ENCODE peak calls at places on chromosomes 3 and 15, in seven cellular contexts. Z, R, S, O, B, E and U are unnamed samples.

GRCh38 chr3:107791450-107791849 is 268.7 kb downstream of the BBX start:
- DNase-seq in Z (no peak), R (no peak), S (no peak), O (no peak), B (no peak), E (no peak), U (no peak)

GRCh38 chr15:61118885-61119284 is 110.2 kb downstream of the RORA start:
- DNase-seq in Z (no peak), R (peak; percentile 37), S (no peak), O (no peak), B (no peak), E (no peak), U (no peak)

GRCh38 chr3:196220587-196220986 is 4.3 kb downstream of the SLC51A start:
- DNase-seq in Z (no peak), R (no peak), S (no peak), O (no peak), B (no peak), E (peak; percentile 49), U (no peak)

GRCh38 chr3:194141415-194142155 is 5.6 kb downstream of the HES1 start:
- DNase-seq in Z (peak; percentile 92), R (peak; percentile 92), S (peak; percentile 90), O (peak; percentile 82), B (peak; percentile 54), E (peak; percentile 87), U (peak; percentile 94)

GRCh38 chr3:143360244-143360643 is 240.7 kb downstream of the CHST2 start:
- DNase-seq in Z (no peak), R (no peak), S (no peak), O (no peak), B (no peak), E (no peak), U (no peak)

GRCh38 chr3:73043414-73043813 is 18.0 kb upstream of the EBLN2 start:
- DNase-seq in Z (no peak), R (no peak), S (no peak), O (no peak), B (no peak), E (no peak), U (no peak)

GRCh38 chr3:50479523-50479922 is 23.9 kb downstream of the CACNA2D2 start:
- DNase-seq in Z (no peak), R (no peak), S (no peak), O (no peak), B (no peak), E (no peak), U (no peak)

GRCh38 chr3:16130066-16130465 is 44.4 kb upstream of the GALNT15 start:
- DNase-seq in Z (no peak), R (no peak), S (peak; percentile 93), O (no peak), B (no peak), E (no peak), U (peak; percentile 68)

GRCh38 chr15:33985287-33985686 is 17.0 kb downstream of the CHRM5 start:
- DNase-seq in Z (no peak), R (peak; percentile 47), S (peak; percentile 90), O (no peak), B (no peak), E (no peak), U (no peak)

GRCh38 chr15:91049378-91050127 is 27.2 kb upstream of the VPS33B start:
- DNase-seq in Z (no peak), R (peak; percentile 70), S (peak; percentile 53), O (peak; percentile 73), B (peak; percentile 11), E (peak; percentile 62), U (no peak)

GRCh38 chr15:75669879-75670212 is 22.1 kb downstream of the SNX33 start:
- DNase-seq in Z (no peak), R (no peak), S (no peak), O (no peak), B (no peak), E (no peak), U (no peak)

GRCh38 chr15:75663931-75664421 is 16.3 kb downstream of the SNX33 start:
- DNase-seq in Z (no peak), R (no peak), S (no peak), O (no peak), B (no peak), E (no peak), U (no peak)

GRCh38 chr15:75669191-75669878 is 21.6 kb downstream of the SNX33 start:
- DNase-seq in Z (no peak), R (no peak), S (peak; percentile 62), O (peak; percentile 86), B (no peak), E (no peak), U (no peak)

GRCh38 chr15:75662823-75663519 is 15.3 kb downstream of the SNX33 start:
- DNase-seq in Z (no peak), R (no peak), S (no peak), O (no peak), B (no peak), E (no peak), U (no peak)

GRCh38 chr15:75666823-75667501 is 19.2 kb downstream of the SNX33 start:
- DNase-seq in Z (no peak), R (no peak), S (peak; percentile 100), O (peak; percentile 91), B (no peak), E (peak; percentile 90), U (peak; percentile 78)
- H3K27ac ChIP-seq in Z (peak overlapping the region; percentile 73), R (no peak overlapping the region), S (peak overlapping the region; percentile 87), O (peak overlapping the region; percentile 53), B (no peak overlapping the region), E (peak overlapping the region; percentile 89), U (peak overlapping the region; percentile 65)

DNA sequence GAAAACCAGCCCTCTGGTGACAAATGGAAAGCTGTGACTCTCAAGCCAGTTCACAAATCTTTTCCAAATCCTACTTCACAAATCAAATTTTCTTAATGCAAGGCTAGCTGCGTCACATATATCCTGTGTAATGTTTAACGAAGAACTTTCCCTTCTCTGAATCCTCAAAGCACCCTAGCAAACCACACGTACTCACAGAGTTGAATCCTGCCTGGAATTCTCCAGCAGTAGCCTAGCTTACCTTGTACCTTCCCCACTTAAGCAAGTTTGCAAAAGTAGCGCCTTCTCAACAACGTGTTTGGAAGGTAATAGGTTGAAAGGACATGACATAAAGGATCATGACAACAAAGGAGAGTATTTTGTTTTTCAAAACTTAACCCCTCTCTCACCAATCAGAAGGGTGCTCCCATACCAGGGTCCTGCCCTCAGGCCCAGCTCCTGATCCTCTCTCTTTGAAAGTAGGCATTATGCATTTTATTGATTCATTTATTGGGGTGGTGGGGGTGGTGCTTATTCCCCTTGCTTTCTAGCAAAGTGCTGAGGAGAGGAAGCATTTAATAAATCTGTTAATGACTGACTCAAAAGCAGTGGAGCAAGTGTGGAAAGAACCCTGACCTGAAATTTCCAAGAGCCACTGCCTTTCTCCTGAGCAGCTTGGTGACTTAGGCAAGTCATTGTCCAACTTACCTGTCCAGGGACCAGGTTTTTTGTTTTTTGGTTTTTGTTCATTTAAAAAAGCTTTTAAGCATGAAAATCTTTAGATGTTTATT is 531.6 kb downstream of the MECOM start:
- DNase-seq in Z (no peak), R (no peak), S (no peak), O (no peak), B (no peak), E (no peak), U (no peak)
- H3K4me3 ChIP-seq in Z (no peak overlapping the region), R (no peak overlapping the region), S (no peak overlapping the region), O (no peak overlapping the region), B (no peak overlapping the region), E (no peak overlapping the region), U (no peak overlapping the region)

GRCh38 chr15:43056696-43057095 is 49.1 kb downstream of the UBR1 start:
- DNase-seq in Z (no peak), R (no peak), S (no peak), O (no peak), B (no peak), E (no peak), U (no peak)
- H3K36me3 ChIP-seq in Z (no peaks in the 10 kb centered on the region), R (peaks cover 18% of the 10 kb centered on the region), S (peaks cover 32% of the 10 kb centered on the region), O (peaks cover 24% of the 10 kb centered on the region), B (peaks cover 36% of the 10 kb centered on the region), E (peaks cover 85% of the 10 kb centered on the region), U (peaks cover 5% of the 10 kb centered on the region)

GRCh38 chr3:12946661-12947316 is 105.4 kb upstream of the RPL32 start:
- DNase-seq in Z (no peak), R (no peak), S (no peak), O (no peak), B (no peak), E (no peak), U (no peak)

GRCh38 chr3:12946134-12946533 is 104.8 kb upstream of the RPL32 start:
- DNase-seq in Z (no peak), R (no peak), S (no peak), O (no peak), B (no peak), E (no peak), U (no peak)

GRCh38 chr3:12944413-12944812 is 103.0 kb upstream of the RPL32 start:
- DNase-seq in Z (no peak), R (peak; percentile 61), S (no peak), O (no peak), B (no peak), E (no peak), U (no peak)

GRCh38 chr3:12943124-12944021 is 102.0 kb upstream of the RPL32 start:
- DNase-seq in Z (no peak), R (no peak), S (no peak), O (no peak), B (no peak), E (no peak), U (peak; percentile 74)

DNA sequence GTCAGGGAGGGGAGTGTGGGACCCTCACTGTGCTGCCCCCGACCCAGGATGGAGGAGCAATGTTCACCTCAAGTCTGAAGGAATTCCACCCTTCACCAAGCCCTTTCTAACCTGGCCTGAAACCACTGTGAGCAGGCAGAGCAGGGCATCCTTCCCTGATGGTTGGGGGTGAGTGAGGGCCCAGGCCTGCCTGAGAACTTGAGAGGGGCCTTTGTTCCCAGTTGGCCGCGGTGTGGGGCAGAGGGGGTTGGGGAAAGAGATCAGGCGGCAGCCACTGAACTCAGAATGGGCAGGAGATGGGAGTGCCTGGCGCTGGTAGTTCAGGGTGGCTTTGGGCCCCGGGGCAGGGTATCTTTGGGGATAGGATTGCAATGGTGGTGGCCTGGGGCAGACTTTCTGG is 103.5 kb upstream of the RPL32 start:
- DNase-seq in Z (no peak), R (peak; percentile 35), S (no peak), O (no peak), B (no peak), E (no peak), U (no peak)
- H3K27ac ChIP-seq in Z (no peak overlapping the region), R (peak overlapping the region; percentile 59), S (no peak overlapping the region), O (no peak overlapping the region), B (no peak overlapping the region), E (peak overlapping the region; percentile 50), U (peak overlapping the region; percentile 2)

GRCh38 chr3:66761093-66761780 is 236.9 kb upstream of the KBTBD8 start:
- DNase-seq in Z (no peak), R (no peak), S (peak; percentile 52), O (no peak), B (no peak), E (no peak), U (peak; percentile 69)
- H3K4me3 ChIP-seq in Z (no peak overlapping the region), R (no peak overlapping the region), S (no peak overlapping the region), O (no peak overlapping the region), B (no peak overlapping the region), E (no peak overlapping the region), U (no peak overlapping the region)

DNA sequence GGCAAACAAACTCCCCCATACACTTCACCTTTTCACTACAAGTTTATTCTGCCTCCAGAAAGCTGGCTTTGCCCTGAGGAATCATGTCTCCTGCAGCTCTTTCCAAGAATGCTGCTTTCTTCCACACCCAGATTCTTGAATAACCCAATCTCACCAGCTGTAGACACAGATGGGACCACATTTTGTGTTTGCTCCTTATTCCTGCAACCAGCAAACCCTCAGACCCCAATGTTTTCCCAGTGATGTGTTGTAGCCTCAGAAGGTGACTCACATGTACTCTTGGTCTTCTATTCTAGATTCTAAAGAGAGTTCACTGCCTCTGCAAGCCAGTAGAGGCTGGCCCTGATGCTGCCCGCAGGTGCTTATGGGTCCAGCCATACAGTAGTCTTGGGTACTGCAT is 23.6 kb upstream of the TRIM59 start:
- DNase-seq in Z (no peak), R (no peak), S (peak; percentile 85), O (no peak), B (no peak), E (no peak), U (no peak)
- H3K36me3 ChIP-seq in Z (no peaks in the 10 kb centered on the region), R (no peaks in the 10 kb centered on the region), S (no peaks in the 10 kb centered on the region), O (no peaks in the 10 kb centered on the region), B (no peaks in the 10 kb centered on the region), E (no peaks in the 10 kb centered on the region), U (no peaks in the 10 kb centered on the region)